ENCODE peak calls at places on chromosomes 6 and 20, in ten cellular contexts. C is neural crest cell, N is fibroblast of lung, W is Caco-2, T is RWPE1, V is hepatocyte, Q is sigmoid colon, R is stomach, F is IMR-90, D is A549. Z is an unnamed sample.

GRCh38 chr6:22569281-22570184 is at the start of gene HDGFL1:
- DNase-seq in C (no peak), N (no peak), W (no peak), T (no peak), V (no peak), Q (no peak), R (no peak), F (no peak), D (no peak), Z (no peak)

GRCh38 chr6:14857501-14857900 is 388.4 kb upstream of the JARID2 start:
- DNase-seq in C (no peak), N (no peak), W (no peak), T (no peak), V (no peak), Q (no peak), R (peak), F (no peak), D (no peak), Z (no peak)

GRCh38 chr6:125511809-125512341 is 210.1 kb upstream of the HDDC2 start:
- DNase-seq in C (no peak), N (peak), W (no peak), T (no peak), V (no peak), Q (no peak), R (no peak), F (no peak), D (peak), Z (no peak)

GRCh38 chr6:71012871-71013456 is 56.1 kb upstream of the B3GAT2 start:
- DNase-seq in C (peak), N (peak), W (peak), T (peak), V (peak), Q (no peak), R (no peak), F (peak), D (peak), Z (no peak)

GRCh38 chr6:83867527-83868161 is 8.2 kb downstream of the CYB5R4 start:
- DNase-seq in C (peak), N (peak), W (peak), T (peak), V (peak), Q (no peak), R (peak), F (peak), D (peak), Z (no peak)

GRCh38 chr6:156777866-156778614 is 862 bp downstream of the ARID1B start:
- DNase-seq in C (peak), N (peak), W (peak), T (peak), V (peak), Q (peak), R (peak), F (peak), D (peak), Z (peak)

GRCh38 chr20:58886546-58886945 is 34.0 kb downstream of the GNAS start:
- DNase-seq in C (no peak), N (no peak), W (no peak), T (no peak), V (no peak), Q (no peak), R (no peak), F (no peak), D (no peak), Z (no peak)

GRCh38 chr6:28580484-28580883 is 54.8 kb downstream of the GPX5 start:
- DNase-seq in C (no peak), N (no peak), W (no peak), T (no peak), V (no peak), Q (no peak), R (no peak), F (no peak), D (no peak), Z (no peak)

GRCh38 chr20:56433880-56434255 is 21.8 kb downstream of the CASS4 start:
- DNase-seq in C (no peak), N (peak), W (no peak), T (no peak), V (no peak), Q (peak), R (no peak), F (peak), D (no peak), Z (no peak)

GRCh38 chr6:145060687-145061086 is 674.6 kb downstream of the EPM2A start:
- DNase-seq in C (no peak), N (no peak), W (no peak), T (no peak), V (no peak), Q (no peak), R (no peak), F (no peak), D (no peak), Z (no peak)

GRCh38 chr6:149888659-149889058 is 9.3 kb downstream of the RAET1E start:
- DNase-seq in C (no peak), N (peak), W (no peak), T (no peak), V (no peak), Q (no peak), R (no peak), F (peak), D (peak), Z (no peak)

GRCh38 chr6:27545271-27546046 is 72.6 kb upstream of the ZNF184 start:
- DNase-seq in C (peak), N (peak), W (no peak), T (peak), V (peak), Q (no peak), R (no peak), F (peak), D (peak), Z (no peak)

GRCh38 chr6:163340201-163340887 is 74.2 kb upstream of the QKI start:
- DNase-seq in C (no peak), N (no peak), W (no peak), T (no peak), V (no peak), Q (no peak), R (no peak), F (no peak), D (no peak), Z (no peak)
- TF ChIP-seq CTCF in C (no peak), N (no peak), W (no peak), T (no peak), V (no peak), Q (no peak), R (no peak), F (no peak), D (no peak), Z (peak)

GRCh38 chr6:169746556-169746955 is 4.8 kb downstream of the DYNLT2 start:
- DNase-seq in C (no peak), N (no peak), W (no peak), T (no peak), V (no peak), Q (no peak), R (no peak), F (no peak), D (no peak), Z (no peak)

GRCh38 chr6:169752074-169752623 is 727 bp downstream of the ERMARD start:
- DNase-seq in C (no peak), N (no peak), W (peak), T (peak), V (no peak), Q (no peak), R (no peak), F (no peak), D (no peak), Z (no peak)

GRCh38 chr6:169755162-169755561 is 3.7 kb downstream of the ERMARD start:
- DNase-seq in C (no peak), N (no peak), W (no peak), T (no peak), V (no peak), Q (no peak), R (no peak), F (no peak), D (no peak), Z (no peak)

DNA sequence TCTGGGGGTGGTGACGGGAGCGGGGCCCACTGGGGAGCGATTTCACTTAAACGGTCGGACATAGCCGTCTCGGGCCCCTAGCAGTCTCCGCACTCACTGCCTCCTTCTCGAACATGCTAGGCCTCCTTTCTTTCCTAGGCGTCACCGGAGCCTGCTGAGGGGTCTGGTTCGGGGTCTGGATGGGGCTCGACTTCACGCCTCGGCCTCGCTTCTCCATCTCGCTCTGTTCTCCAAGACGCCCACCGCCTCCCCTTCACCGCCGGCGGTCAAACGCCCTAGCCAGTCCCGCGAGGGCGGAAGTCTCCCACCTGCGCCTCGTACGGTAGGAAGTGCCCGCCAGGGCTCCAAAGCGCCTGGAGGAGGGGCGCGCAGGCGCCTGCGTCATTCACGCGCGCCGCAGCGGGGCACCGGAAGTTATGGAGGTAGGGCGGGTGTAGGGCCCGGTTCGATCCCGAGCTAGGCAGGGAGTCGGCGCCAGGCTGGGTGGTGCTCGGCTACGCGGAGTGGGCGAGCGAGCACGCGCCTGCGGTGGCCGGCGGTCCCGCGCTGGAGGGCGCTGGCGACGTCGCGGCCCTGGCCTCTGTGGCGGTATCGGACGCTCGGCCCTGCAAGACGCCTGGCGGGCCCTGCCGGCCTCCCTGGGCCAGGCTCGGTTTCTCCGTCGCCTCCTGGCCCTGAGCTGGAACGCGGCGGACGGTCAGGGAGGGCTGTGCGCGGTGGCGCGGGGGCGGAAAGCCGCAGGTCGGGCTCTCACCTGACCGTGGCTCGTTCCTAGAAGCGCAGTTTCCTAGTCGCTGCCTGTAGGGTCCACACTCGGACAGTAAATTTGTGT is at the start of the genes DYNLT2 and ERMARD:
- DNase-seq in C (peak), N (peak), W (peak), T (peak), V (peak), Q (peak), R (peak), F (peak), D (peak), Z (peak)
- TF ChIP-seq CTCF in C (peak), N (peak), W (no peak), T (peak), V (peak), Q (peak), R (peak), F (peak), D (no peak), Z (peak)

GRCh38 chr6:32195652-32195901 is 3.1 kb upstream of the GPSM3 start:
- DNase-seq in C (peak), N (peak), W (peak), T (peak), V (peak), Q (peak), R (peak), F (peak), D (peak), Z (peak)
- TF ChIP-seq CTCF in C (peak), N (peak), W (peak), T (no peak), V (peak), Q (peak), R (peak), F (peak), D (no peak), Z (peak)

GRCh38 chr20:22180244-22180643 is 404.1 kb downstream of the FOXA2 start:
- DNase-seq in C (peak), N (no peak), W (peak), T (peak), V (no peak), Q (no peak), R (no peak), F (no peak), D (peak), Z (no peak)
- TF ChIP-seq CTCF in C (peak), N (no peak), W (peak), T (no peak), V (peak), Q (no peak), R (no peak), F (no peak), D (peak), Z (peak)

GRCh38 chr6:152701081-152701862 is 3.6 kb downstream of the MYCT1 start:
- DNase-seq in C (no peak), N (peak), W (no peak), T (no peak), V (no peak), Q (no peak), R (no peak), F (peak), D (no peak), Z (no peak)
- TF ChIP-seq CTCF in C (no peak), N (no peak), W (no peak), T (no peak), V (no peak), Q (no peak), R (no peak), F (peak), D (peak), Z (no peak)